ENCODE peak calls at places on chromosomes 11 and 22, in seven cellular contexts. F, O, R, C, S, J and K are unnamed samples.

GRCh38 chr11:67673358-67673757 is 1.1 kb downstream of the ALDH3B2 start:
- DNase-seq in F (no peak), O (no peak), R (no peak), C (no peak), S (no peak), J (no peak), K (no peak)

GRCh38 chr22:39317756-39318506 is 1.5 kb downstream of the RPL3 start:
- DNase-seq in F (peak; percentile 81), O (no peak), R (no peak), C (no peak), S (no peak), J (no peak), K (no peak)

GRCh38 chr11:66953431-66953833 is 4.8 kb downstream of the PC start:
- DNase-seq in F (no peak), O (no peak), R (no peak), C (no peak), S (no peak), J (no peak), K (no peak)

GRCh38 chr11:19275496-19275895 is 34.8 kb upstream of the E2F8 start:
- DNase-seq in F (peak; percentile 38), O (no peak), R (no peak), C (no peak), S (no peak), J (no peak), K (no peak)

GRCh38 chr11:99592241-99592640 is 571.5 kb downstream of the CNTN5 start:
- DNase-seq in F (no peak), O (no peak), R (no peak), C (no peak), S (no peak), J (no peak), K (no peak)

GRCh38 chr11:12285811-12286222 is 91.6 kb upstream of the PARVA start:
- DNase-seq in F (no peak), O (no peak), R (no peak), C (no peak), S (no peak), J (peak; percentile 11), K (no peak)

GRCh38 chr11:66076561-66076960 is 6.5 kb downstream of the PACS1 start:
- DNase-seq in F (no peak), O (no peak), R (no peak), C (no peak), S (no peak), J (no peak), K (no peak)

GRCh38 chr11:16180868-16181267 is 175.5 kb downstream of the SOX6 start:
- DNase-seq in F (no peak), O (no peak), R (no peak), C (no peak), S (no peak), J (no peak), K (no peak)

GRCh38 chr11:134678744-134679143 is 266.7 kb upstream of the B3GAT1 start:
- DNase-seq in F (no peak), O (no peak), R (no peak), C (no peak), S (no peak), J (no peak), K (no peak)

GRCh38 chr11:6693342-6694228 is 10.4 kb upstream of the MRPL17 start:
- DNase-seq in F (peak; percentile 85), O (peak; percentile 60), R (no peak), C (no peak), S (no peak), J (no peak), K (no peak)

GRCh38 chr11:9459573-9460321 is 1.1 kb upstream of the ZNF143 start:
- DNase-seq in F (peak; percentile 76), O (peak; percentile 66), R (peak; percentile 17), C (peak; percentile 59), S (no peak), J (peak; percentile 29), K (peak; percentile 67)

GRCh38 chr11:110716361-110716760 is 4.1 kb upstream of the ARHGAP20 start:
- DNase-seq in F (peak; percentile 76), O (no peak), R (no peak), C (no peak), S (no peak), J (no peak), K (no peak)

GRCh38 chr22:35337932-35338331 is 38.2 kb downstream of the TOM1 start:
- DNase-seq in F (peak; percentile 22), O (peak; percentile 44), R (no peak), C (peak; percentile 38), S (no peak), J (no peak), K (peak; percentile 70)

GRCh38 chr11:67422894-67423293 is 5.4 kb upstream of the RPS6KB2 start:
- DNase-seq in F (no peak), O (no peak), R (no peak), C (no peak), S (no peak), J (no peak), K (peak; percentile 78)

GRCh38 chr22:36374603-36375024 is 13.2 kb downstream of the MYH9 start:
- DNase-seq in F (peak; percentile 92), O (no peak), R (no peak), C (no peak), S (peak; percentile 48), J (no peak), K (peak; percentile 55)

GRCh38 chr11:20050551-20051333 is 109.5 kb downstream of the DBX1 start:
- DNase-seq in F (no peak), O (no peak), R (no peak), C (no peak), S (no peak), J (no peak), K (peak; percentile 55)

GRCh38 chr22:37581534-37581933 is 1.6 kb upstream of the LGALS2 start:
- DNase-seq in F (peak; percentile 36), O (no peak), R (no peak), C (no peak), S (peak; percentile 94), J (no peak), K (no peak)

GRCh38 chr11:59144579-59145345 is 2.1 kb downstream of the FAM111A start:
- DNase-seq in F (peak; percentile 91), O (peak; percentile 94), R (peak; percentile 54), C (no peak), S (peak; percentile 77), J (peak; percentile 20), K (peak; percentile 93)

GRCh38 chr11:68837583-68838571 is 3.8 kb downstream of the CPT1A start:
- DNase-seq in F (no peak), O (no peak), R (no peak), C (no peak), S (no peak), J (no peak), K (no peak)

GRCh38 chr11:116930586-116930985 is 93.2 kb upstream of the APOA1 start:
- DNase-seq in F (no peak), O (no peak), R (no peak), C (no peak), S (no peak), J (no peak), K (no peak)

GRCh38 chr22:37982938-37983859 is 1.2 kb downstream of the SOX10 start:
- DNase-seq in F (no peak), O (no peak), R (no peak), C (no peak), S (no peak), J (no peak), K (peak; percentile 94)

GRCh38 chr22:42994917-42995562 is 19.9 kb downstream of the PACSIN2 start:
- DNase-seq in F (peak; percentile 95), O (no peak), R (no peak), C (no peak), S (peak; percentile 88), J (no peak), K (no peak)

GRCh38 chr22:46240073-46240472 is 10.0 kb downstream of the CDPF1 start:
- DNase-seq in F (no peak), O (no peak), R (no peak), C (no peak), S (no peak), J (no peak), K (no peak)

GRCh38 chr22:46241397-46242007 is 8.6 kb downstream of the CDPF1 start:
- DNase-seq in F (no peak), O (no peak), R (no peak), C (no peak), S (no peak), J (peak; percentile 85), K (no peak)

GRCh38 chr22:46240506-46240905 is 9.6 kb downstream of the CDPF1 start:
- DNase-seq in F (no peak), O (no peak), R (no peak), C (no peak), S (no peak), J (no peak), K (no peak)

GRCh38 chr22:46240917-46241316 is 9.2 kb downstream of the CDPF1 start:
- DNase-seq in F (no peak), O (no peak), R (no peak), C (no peak), S (no peak), J (peak; percentile 47), K (no peak)

DNA sequence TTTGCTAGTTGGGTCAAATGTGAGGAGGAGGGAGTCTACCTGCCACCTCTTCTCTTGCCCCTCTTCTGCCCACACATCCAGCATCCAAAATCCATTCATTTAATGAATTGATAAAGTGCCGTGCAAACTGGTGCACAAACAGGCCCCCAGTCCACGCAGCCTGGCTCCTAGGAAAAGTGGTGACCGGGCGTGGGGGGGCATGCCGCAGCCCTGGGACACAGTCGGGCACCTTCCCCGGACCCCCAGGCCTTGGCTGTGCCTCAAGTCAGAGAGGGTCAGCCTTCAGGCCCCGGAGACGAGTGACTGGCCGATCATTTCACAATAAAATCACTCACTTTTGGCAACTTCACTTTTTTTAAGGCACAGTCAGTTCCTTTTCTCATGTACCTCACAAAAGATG is 8.1 kb downstream of the CDPF1 start:
- DNase-seq in F (no peak), O (no peak), R (no peak), C (no peak), S (no peak), J (peak; percentile 68), K (no peak)
- H3K4me3 ChIP-seq in F (no peak overlapping the region), O (no peak overlapping the region), R (no peak overlapping the region), C (no peak overlapping the region), S (no peak overlapping the region), J (no peak overlapping the region), K (no peak overlapping the region)

GRCh38 chr11:3169235-3169951 is 4.3 kb upstream of the OSBPL5 start:
- DNase-seq in F (peak; percentile 91), O (peak; percentile 7), R (no peak), C (no peak), S (peak; percentile 60), J (no peak), K (peak; percentile 87)
- H3K4me3 ChIP-seq in F (peak overlapping the region; percentile 68), O (no peak overlapping the region), R (no peak overlapping the region), C (no peak overlapping the region), S (no peak overlapping the region), J (peak overlapping the region; percentile 48), K (no peak overlapping the region)

DNA sequence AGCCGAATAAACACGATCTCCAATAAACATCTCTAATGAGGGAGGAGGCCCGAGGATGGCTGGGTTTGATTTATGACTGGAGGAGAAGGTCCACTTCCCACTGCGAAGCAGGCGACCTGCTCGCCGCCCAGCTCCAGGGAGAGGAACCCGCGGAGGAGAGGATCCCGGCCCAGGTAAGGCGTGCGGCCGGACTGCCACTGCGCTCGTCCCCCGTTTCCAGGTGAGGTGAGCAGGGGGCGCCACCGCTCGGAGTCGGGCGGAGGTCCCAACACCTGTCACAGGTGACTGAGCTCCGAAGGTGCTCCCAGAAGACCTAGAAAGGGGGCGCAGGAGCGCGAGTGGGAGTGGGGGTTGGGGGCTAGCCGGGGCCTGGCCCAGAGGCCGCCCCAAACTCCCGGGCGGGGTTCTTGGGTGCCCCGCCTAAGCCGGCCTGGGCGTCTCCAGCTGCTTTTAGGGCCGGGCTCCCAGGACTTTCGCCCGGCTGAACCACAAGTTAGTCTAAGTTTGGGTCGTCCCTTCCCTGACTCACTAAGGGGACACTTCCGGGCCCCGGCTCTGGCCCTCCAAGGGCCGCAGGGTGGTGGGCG is 5.4 kb upstream of the PAX6 start:
- DNase-seq in F (no peak), O (no peak), R (peak; percentile 21), C (no peak), S (no peak), J (peak; percentile 50), K (peak; percentile 80)
- H3K4me3 ChIP-seq in F (peak overlapping the region; percentile 51), O (no peak overlapping the region), R (peak overlapping the region; percentile 59), C (no peak overlapping the region), S (no peak overlapping the region), J (no peak overlapping the region), K (peak overlapping the region; percentile 77)

GRCh38 chr11:1772270-1773130 is 8.8 kb upstream of the CTSD start:
- DNase-seq in F (peak; percentile 96), O (peak; percentile 71), R (peak; percentile 57), C (peak; percentile 11), S (peak; percentile 50), J (no peak), K (peak; percentile 88)
- H3K4me3 ChIP-seq in F (peak overlapping the region; percentile 34), O (no peak overlapping the region), R (no peak overlapping the region), C (no peak overlapping the region), S (no peak overlapping the region), J (no peak overlapping the region), K (no peak overlapping the region)